ENCODE peak calls at places on chromosomes 7 and 10, in seven cellular contexts. C is left ventricle myocardium inferior; I is CD4-positive, CD25-positive, alpha-beta regulatory T cell; F is effector memory CD4-positive, alpha-beta T cell; K is H7; P is foreskin fibroblast; X is heart left ventricle. W is an unnamed sample.

GRCh38 chr7:42495251-42495650 is 258.2 kb upstream of the GLI3 start:
- DNase-seq in P (no peak), K (no peak), X (no peak), F (no peak), I (no peak), C (no peak), W (peak; percentile 37)

GRCh38 chr7:81484266-81484665 is 285.6 kb downstream of the HGF start:
- DNase-seq in C (peak; percentile 37), P (peak; percentile 80), K (peak; percentile 13), I (no peak), X (peak; percentile 61), F (no peak), W (peak; percentile 95)

GRCh38 chr10:131762789-131763696 is 137.8 kb upstream of the PPP2R2D start:
- DNase-seq in I (no peak), X (no peak), P (no peak), C (no peak), K (peak; percentile 51), F (no peak), W (no peak)

GRCh38 chr7:51592822-51593221 is 276.2 kb upstream of the COBL start:
- DNase-seq in F (no peak), P (no peak), K (no peak), I (no peak), X (no peak), C (no peak), W (no peak)

GRCh38 chr7:1706721-1707613 is 36.9 kb downstream of the ELFN1 start:
- DNase-seq in X (peak; percentile 15), K (peak; percentile 61), P (no peak), F (no peak), I (no peak), C (no peak), W (no peak)

GRCh38 chr7:132865766-132866531 is 215.9 kb downstream of the CHCHD3 start:
- DNase-seq in F (no peak), C (no peak), K (no peak), P (peak; percentile 97), I (no peak), X (no peak), W (peak; percentile 87)

GRCh38 chr10:5482016-5482415 is 17.4 kb downstream of the CALML5 start:
- DNase-seq in X (no peak), F (no peak), I (no peak), K (peak; percentile 36), P (no peak), C (no peak), W (no peak)

GRCh38 chr7:561631-562393 is 42.2 kb upstream of the PDGFA start:
- DNase-seq in X (no peak), K (peak; percentile 78), P (no peak), C (no peak), I (no peak), F (no peak), W (no peak)

GRCh38 chr10:125795111-125795510 is 19.5 kb upstream of the MMP21 start:
- DNase-seq in K (no peak), I (no peak), X (peak; percentile 54), P (no peak), F (no peak), C (peak; percentile 65), W (no peak)

GRCh38 chr7:76430211-76430610 is 5.5 kb downstream of the ZP3 start:
- DNase-seq in K (no peak), I (no peak), X (peak; percentile 4), P (no peak), C (no peak), F (no peak), W (no peak)

GRCh38 chr10:79358811-79359210 is 11.5 kb downstream of the PPIF start:
- DNase-seq in I (no peak), F (no peak), P (no peak), X (no peak), C (no peak), K (no peak), W (no peak)

GRCh38 chr7:134154581-134155130 is 27.5 kb downstream of the LRGUK start:
- DNase-seq in X (no peak), I (no peak), K (no peak), C (no peak), P (no peak), F (no peak), W (peak; percentile 49)

GRCh38 chr7:25282194-25282593 is 53.9 kb upstream of the NPVF start:
- DNase-seq in C (no peak), I (no peak), F (no peak), P (no peak), X (no peak), K (no peak), W (no peak)

GRCh38 chr7:45120-46090 is 147.0 kb upstream of the FAM20C start:
- DNase-seq in I (no peak), K (no peak), P (no peak), C (no peak), X (peak; percentile 6), F (no peak), W (no peak)

GRCh38 chr7:25326466-25327156 is 98.3 kb upstream of the NPVF start:
- DNase-seq in X (no peak), K (no peak), C (no peak), F (no peak), I (no peak), P (no peak), W (no peak)

GRCh38 chr10:87761892-87762291 is 56.1 kb downstream of the ATAD1 start:
- DNase-seq in X (no peak), P (peak; percentile 79), K (no peak), F (no peak), C (no peak), I (no peak), W (peak; percentile 53)

GRCh38 chr10:101021239-101021638 is 9.7 kb downstream of the PDZD7 start:
- DNase-seq in I (no peak), C (no peak), F (no peak), K (no peak), P (no peak), X (no peak), W (no peak)

GRCh38 chr10:14200645-14201534 is 129.8 kb downstream of the FRMD4A start:
- DNase-seq in P (no peak), I (no peak), X (no peak), K (peak; percentile 62), F (no peak), C (no peak), W (no peak)

GRCh38 chr7:128837521-128837921 is 7.3 kb downstream of the FLNC start:
- DNase-seq in K (peak; percentile 41), C (no peak), I (no peak), X (no peak), F (no peak), P (no peak), W (no peak)

GRCh38 chr10:48678041-48678440 is 6.6 kb upstream of the WDFY4 start:
- DNase-seq in P (no peak), K (no peak), F (no peak), X (no peak), I (no peak), C (no peak), W (no peak)

GRCh38 chr10:33617381-33617780 is 282.9 kb upstream of the NRP1 start:
- DNase-seq in F (no peak), P (peak; percentile 36), K (no peak), C (no peak), I (no peak), X (no peak), W (no peak)

GRCh38 chr7:12062062-12062461 is 149.0 kb upstream of the TMEM106B start:
- DNase-seq in I (no peak), F (no peak), C (no peak), K (no peak), P (no peak), X (no peak), W (no peak)

GRCh38 chr7:52189153-52189778 is 846.2 kb upstream of the POM121L12 start:
- DNase-seq in K (no peak), P (no peak), X (no peak), I (no peak), C (no peak), F (no peak), W (no peak)

GRCh38 chr10:133124357-133125211 is 35.4 kb upstream of the KNDC1 start:
- DNase-seq in X (no peak), P (peak; percentile 45), I (no peak), K (peak; percentile 96), F (no peak), C (peak; percentile 35), W (peak; percentile 6)

GRCh38 chr7:50595538-50596102 is 30.4 kb upstream of the DDC start:
- DNase-seq in X (no peak), F (no peak), K (peak; percentile 67), I (peak; percentile 30), C (no peak), P (peak; percentile 63), W (peak; percentile 76)

GRCh38 chr10:95758351-95759025 is 2.5 kb downstream of the ENTPD1 start:
- DNase-seq in I (no peak), K (no peak), X (no peak), F (no peak), P (peak; percentile 28), C (no peak), W (no peak)

GRCh38 chr10:95755511-95756004 is 405 bp upstream of the ENTPD1 start:
- DNase-seq in X (peak; percentile 50), I (no peak), C (peak; percentile 29), P (no peak), K (peak; percentile 56), F (no peak), W (no peak)

GRCh38 chr10:95756796-95757657 is 1.1 kb downstream of the ENTPD1 start:
- DNase-seq in C (no peak), X (no peak), P (peak; percentile 27), F (no peak), K (no peak), I (no peak), W (no peak)

GRCh38 chr10:95759233-95759826 is 3.4 kb downstream of the ENTPD1 start:
- DNase-seq in I (no peak), K (no peak), P (peak; percentile 20), F (no peak), X (no peak), C (no peak), W (no peak)

GRCh38 chr10:95756061-95756751 is at the start of gene ENTPD1:
- DNase-seq in P (peak; percentile 68), K (peak; percentile 45), X (no peak), I (no peak), C (no peak), F (no peak), W (no peak)
- H3K4me3 ChIP-seq in P (no peak within 1 kb of the TSS), K (peak within 1 kb of the TSS; percentile 28), X (peak within 1 kb of the TSS; percentile 39), I (peak within 1 kb of the TSS; percentile 88), C (peak within 1 kb of the TSS; percentile 65), F (no peak within 1 kb of the TSS), W (no peak within 1 kb of the TSS)

DNA sequence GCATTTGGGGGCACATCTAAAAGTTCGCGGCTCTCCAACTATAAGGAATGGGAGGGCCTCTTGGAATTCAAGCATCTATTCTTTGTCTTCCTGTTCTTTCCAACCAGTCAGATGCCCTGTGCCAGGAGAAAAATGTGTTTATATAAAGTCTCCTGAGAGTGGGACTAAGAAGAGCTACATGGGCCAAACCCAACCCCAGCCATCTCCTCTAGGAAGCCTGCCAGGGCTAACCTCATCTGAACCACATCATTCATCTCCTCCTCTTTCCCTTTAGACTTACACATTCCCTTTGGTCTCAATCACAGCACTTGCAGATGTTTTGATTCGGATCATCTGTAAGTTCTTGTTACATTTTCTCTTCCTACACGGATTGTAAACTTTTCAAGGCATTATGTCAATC is 62.6 kb downstream of the DOCK4 start:
- DNase-seq in C (peak; percentile 45), I (no peak), P (peak; percentile 89), K (no peak), F (no peak), X (no peak), W (peak; percentile 93)
- H3K4me3 ChIP-seq in C (no peak overlapping the region), I (no peak overlapping the region), P (no peak overlapping the region), K (no peak overlapping the region), F (no peak overlapping the region), X (no peak overlapping the region), W (no peak overlapping the region)

GRCh38 chr7:143171697-143172096 is 11.5 kb upstream of the TAS2R39 start:
- DNase-seq in F (no peak), I (no peak), K (no peak), P (no peak), C (no peak), X (no peak), W (no peak)
- H3K4me3 ChIP-seq in F (no peak overlapping the region), I (no peak overlapping the region), K (no peak overlapping the region), P (no peak overlapping the region), C (no peak overlapping the region), X (no peak overlapping the region), W (no peak overlapping the region)

GRCh38 chr7:101516849-101517248 is 112.2 kb downstream of the MYL10 start:
- DNase-seq in X (no peak), K (peak; percentile 86), C (no peak), F (no peak), I (no peak), P (no peak), W (no peak)
- H3K4me3 ChIP-seq in X (no peak overlapping the region), K (no peak overlapping the region), C (no peak overlapping the region), F (no peak overlapping the region), I (no peak overlapping the region), P (no peak overlapping the region), W (no peak overlapping the region)

W was measured in AG10803.